ENCODE peak calls at places on chromosome 14, in five cellular contexts. F, Z, I, L and T are unnamed samples.

GRCh38 chr14:85217412-85217811 is 312.5 kb upstream of the FLRT2 start:
- DNase-seq in Z (no peak), L (peak; percentile 42), F (no peak), I (no peak), T (peak; percentile 55)

GRCh38 chr14:97221572-97221971 is 424.4 kb downstream of the VRK1 start:
- DNase-seq in F (no peak), L (no peak), I (no peak), Z (no peak), T (no peak)

GRCh38 chr14:54493293-54493692 is 4.5 kb upstream of the GMFB start:
- DNase-seq in Z (no peak), L (no peak), I (peak; percentile 78), F (no peak), T (no peak)

GRCh38 chr14:36604757-36605505 is 22.5 kb upstream of the NKX2-8 start:
- DNase-seq in L (peak; percentile 90), I (peak; percentile 69), F (no peak), Z (peak; percentile 76), T (peak; percentile 71)

GRCh38 chr14:105050551-105050897 is 14.7 kb downstream of the GPR132 start:
- DNase-seq in I (no peak), L (peak; percentile 51), F (no peak), Z (peak; percentile 61), T (peak; percentile 39)

GRCh38 chr14:100488057-100488456 is 99.2 kb downstream of the BEGAIN start:
- DNase-seq in F (no peak), I (no peak), Z (no peak), L (no peak), T (no peak)

GRCh38 chr14:95675486-95675885 is 10.7 kb upstream of the TCL1B start:
- DNase-seq in F (no peak), I (no peak), L (no peak), Z (no peak), T (no peak)

GRCh38 chr14:87934185-87934584 is 58.8 kb downstream of the GALC start:
- DNase-seq in L (peak; percentile 7), F (no peak), I (no peak), Z (no peak), T (no peak)

GRCh38 chr14:58533417-58533816 is 104.3 kb upstream of the DACT1 start:
- DNase-seq in L (no peak), I (no peak), Z (no peak), F (no peak), T (no peak)

GRCh38 chr14:43901950-43902349 is 605.1 kb downstream of the FSCB start:
- DNase-seq in F (no peak), L (no peak), I (no peak), Z (no peak), T (no peak)

GRCh38 chr14:46964378-46964777 is 312.8 kb upstream of the RPL10L start:
- DNase-seq in I (no peak), L (no peak), Z (no peak), F (no peak), T (no peak)

GRCh38 chr14:104283197-104284106 is 145.1 kb downstream of the KIF26A start:
- DNase-seq in I (peak; percentile 23), Z (no peak), L (no peak), F (no peak), T (no peak)

GRCh38 chr14:104864267-104865068 is 600 bp upstream of the CEP170B start:
- DNase-seq in F (no peak), I (peak; percentile 93), Z (peak; percentile 83), L (peak; percentile 77), T (no peak)

GRCh38 chr14:47438650-47439140 is 236.7 kb downstream of the MDGA2 start:
- DNase-seq in L (peak; percentile 58), I (no peak), F (no peak), Z (peak; percentile 17), T (no peak)

GRCh38 chr14:60178820-60179219 is 13.6 kb upstream of the DHRS7 start:
- DNase-seq in F (no peak), I (no peak), L (no peak), Z (no peak), T (no peak)

GRCh38 chr14:20455355-20456300 is 602 bp downstream of the APEX1 start:
- DNase-seq in I (no peak), Z (peak; percentile 76), F (no peak), L (peak; percentile 78), T (peak; percentile 84)

GRCh38 chr14:97458302-97459137 is 661.3 kb downstream of the VRK1 start:
- DNase-seq in L (no peak), Z (no peak), F (peak; percentile 89), I (peak; percentile 88), T (no peak)

GRCh38 chr14:44945264-44945663 is 16.5 kb downstream of the KLHL28 start:
- DNase-seq in I (no peak), Z (no peak), L (no peak), F (no peak), T (peak; percentile 77)

GRCh38 chr14:85060116-85060515 is 469.8 kb upstream of the FLRT2 start:
- DNase-seq in I (no peak), Z (no peak), L (no peak), F (no peak), T (no peak)

GRCh38 chr14:56216631-56217379 is 98.6 kb downstream of the PELI2 start:
- DNase-seq in I (no peak), Z (no peak), F (no peak), L (no peak), T (no peak)

GRCh38 chr14:55180434-55180833 is 11.0 kb downstream of the DLGAP5 start:
- DNase-seq in L (no peak), Z (no peak), I (no peak), F (no peak), T (no peak)

GRCh38 chr14:104294983-104295680 is 156.7 kb downstream of the KIF26A start:
- DNase-seq in I (peak; percentile 26), L (no peak), Z (no peak), F (no peak), T (no peak)

GRCh38 chr14:49879683-49880204 is 13.1 kb upstream of the ARF6 start:
- DNase-seq in Z (no peak), I (peak; percentile 87), L (peak; percentile 80), F (peak; percentile 63), T (peak; percentile 46)

GRCh38 chr14:106318700-106319099 is 792.3 kb downstream of the TMEM121 start:
- DNase-seq in F (peak; percentile 60), Z (no peak), L (no peak), I (no peak), T (no peak)
- TF ChIP-seq CTCF in F (peak; percentile 35), Z (no peak), L (no peak), I (no peak), T (no peak)

GRCh38 chr14:52314521-52315354 is 626 bp downstream of the PTGER2 start:
- DNase-seq in Z (peak; percentile 6), F (peak; percentile 70), I (peak; percentile 58), L (no peak), T (no peak)
- TF ChIP-seq CTCF in Z (no peak), F (no peak), I (no peak), L (no peak), T (no peak)

GRCh38 chr14:32933943-32934890 is 4.5 kb upstream of the NPAS3 start:
- DNase-seq in L (peak; percentile 20), I (peak; percentile 64), Z (no peak), F (no peak), T (no peak)
- TF ChIP-seq CTCF in L (no peak), I (no peak), Z (no peak), F (no peak), T (no peak)

DNA sequence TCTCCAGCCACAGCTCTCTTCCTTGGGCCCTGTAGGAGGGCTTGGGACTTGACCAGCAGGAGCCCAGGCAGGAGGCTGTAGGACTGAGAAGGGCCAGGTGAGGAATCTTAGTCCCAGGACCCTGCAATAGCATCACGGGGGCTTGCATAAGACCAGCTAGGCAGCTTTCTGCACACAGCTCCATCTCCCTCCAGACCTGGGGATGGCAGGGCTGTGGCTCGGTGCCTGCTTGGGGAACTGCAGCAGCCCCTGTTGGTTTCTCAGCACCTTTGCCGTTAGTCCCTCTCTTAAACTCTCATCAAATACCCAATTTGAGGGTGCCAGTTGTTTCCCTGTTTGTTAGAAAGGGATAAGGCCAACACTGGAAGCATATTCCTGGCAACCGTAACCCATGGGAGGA is 14.3 kb downstream of the DIO3 start:
- DNase-seq in L (no peak), F (no peak), Z (no peak), I (no peak), T (no peak)
- TF ChIP-seq CTCF in L (no peak), F (no peak), Z (no peak), I (peak; percentile 42), T (no peak)

GRCh38 chr14:33120966-33121365 is 182.3 kb downstream of the NPAS3 start:
- DNase-seq in L (peak; percentile 91), I (no peak), Z (peak; percentile 41), F (no peak), T (no peak)

GRCh38 chr14:33118653-33119052 is 180.0 kb downstream of the NPAS3 start:
- DNase-seq in L (peak; percentile 27), F (no peak), Z (no peak), I (no peak), T (no peak)

GRCh38 chr14:33123281-33123680 is 184.6 kb downstream of the NPAS3 start:
- DNase-seq in F (no peak), I (no peak), Z (no peak), L (no peak), T (no peak)

DNA sequence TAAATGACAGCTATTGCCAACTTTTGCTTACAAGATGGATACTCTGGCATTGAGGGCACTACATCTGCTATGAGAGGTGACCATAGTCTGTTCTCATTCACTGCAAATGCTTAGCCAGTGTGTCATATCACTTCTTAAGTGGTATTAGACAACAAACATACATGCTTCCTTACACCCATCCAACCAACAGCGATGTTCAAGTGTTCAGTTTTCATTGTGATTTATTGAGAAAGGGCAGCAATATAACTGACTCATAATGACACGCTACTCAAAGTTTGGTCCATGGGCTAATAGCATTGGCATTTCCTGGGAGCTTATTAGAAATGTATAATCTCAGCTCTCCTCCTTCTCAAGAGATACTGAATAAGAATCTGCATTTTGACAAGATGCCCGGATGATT is 181.7 kb downstream of the NPAS3 start:
- DNase-seq in L (peak; percentile 95), Z (peak; percentile 55), I (no peak), F (no peak), T (peak; percentile 4)
- TF ChIP-seq CTCF in L (no peak), Z (no peak), I (no peak), F (no peak), T (no peak)